ENCODE peak calls at places on chromosomes 12 and 14, in four cellular contexts. A is PC-3, Z is Karpas-422, Y is mesendoderm. N is an unnamed sample.

GRCh38 chr12:132513070-132513398 is 23.1 kb downstream of the FBRSL1 start:
- DNase-seq in A (no peak), Z (no peak), Y (no peak), N (no peak)

GRCh38 chr14:102464846-102465341 is 44.7 kb downstream of the ANKRD9 start:
- DNase-seq in Z (no peak), A (no peak), Y (no peak), N (no peak)

GRCh38 chr14:101947904-101948665 is 16.3 kb upstream of the DYNC1H1 start:
- DNase-seq in A (peak; percentile 100), Z (peak; percentile 100), Y (peak; percentile 100), N (peak; percentile 100)

GRCh38 chr14:71308671-71309070 is 401.4 kb downstream of the PCNX1 start:
- DNase-seq in A (no peak), Y (no peak), Z (no peak), N (no peak)

GRCh38 chr14:94213021-94213420 is 38.9 kb downstream of the PPP4R4 start:
- DNase-seq in A (peak; percentile 41), Z (no peak), Y (no peak), N (no peak)

GRCh38 chr14:65345264-65345663 is 67.3 kb upstream of the FUT8 start:
- DNase-seq in Z (no peak), Y (no peak), A (peak; percentile 38), N (no peak)

GRCh38 chr12:108622425-108622824 is 11.3 kb downstream of the SELPLG start:
- DNase-seq in Z (peak; percentile 75), A (no peak), Y (peak; percentile 94), N (no peak)

GRCh38 chr12:65824314-65824563 is at the start of gene HMGA2:
- DNase-seq in A (peak; percentile 93), Y (no peak), Z (no peak), N (peak; percentile 72)

GRCh38 chr14:87813211-87813610 is 179.8 kb downstream of the GALC start:
- DNase-seq in Y (no peak), A (no peak), Z (peak; percentile 93), N (no peak)

GRCh38 chr12:68038650-68039049 is 49.4 kb downstream of the IFNG-AS1 start:
- DNase-seq in A (no peak), Z (no peak), Y (no peak), N (no peak)

DNA sequence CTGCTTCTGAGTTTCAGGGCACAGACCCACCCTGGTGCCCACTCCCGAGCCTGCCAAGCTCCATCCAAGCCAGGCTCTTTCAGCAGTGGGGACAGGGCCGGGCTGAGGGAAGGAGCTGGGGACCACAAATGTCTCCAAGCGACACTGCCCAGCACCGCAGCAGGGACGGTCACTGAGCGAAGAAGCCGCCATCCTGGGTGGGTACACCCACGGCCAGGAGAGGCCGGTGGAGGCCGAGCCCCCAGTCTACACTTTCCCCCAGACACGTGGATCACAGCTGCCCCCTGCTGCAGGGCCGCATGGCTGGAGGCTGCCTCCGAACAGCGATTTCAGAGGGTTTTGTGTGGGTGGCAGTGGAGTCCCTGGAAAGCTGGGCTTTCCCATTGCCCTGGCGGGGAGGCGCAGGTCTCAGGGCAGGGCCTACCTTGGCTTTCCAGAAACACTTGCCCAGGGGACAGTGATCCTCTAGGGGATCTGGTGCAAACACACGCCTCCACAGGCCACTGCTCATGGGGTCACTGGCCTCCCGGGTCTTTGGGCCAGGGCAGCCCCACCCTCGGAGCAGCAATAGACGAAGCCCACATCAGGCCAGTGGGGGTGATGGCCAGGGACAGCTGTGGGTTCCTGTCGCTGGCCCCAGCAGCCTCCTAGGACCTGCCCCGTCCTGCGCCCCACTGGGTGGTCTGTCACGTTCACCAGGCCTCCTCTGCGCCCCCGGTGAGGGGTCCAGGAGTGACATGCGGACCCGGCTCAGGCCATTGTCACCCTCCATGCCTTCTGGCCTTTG is 1.2 kb upstream of the GPR132 start:
- DNase-seq in Y (no peak), A (no peak), Z (no peak), N (no peak)
- H3K27ac ChIP-seq in Y (no peak overlapping the region), A (no peak overlapping the region), Z (no peak overlapping the region), N (no peak overlapping the region)

GRCh38 chr14:33810308-33810707 is 140.6 kb downstream of the EGLN3 start:
- DNase-seq in A (no peak), Y (no peak), Z (no peak), N (no peak)

GRCh38 chr14:33812596-33812995 is 138.3 kb downstream of the EGLN3 start:
- DNase-seq in Y (no peak), A (no peak), Z (no peak), N (no peak)

GRCh38 chr14:33812181-33812580 is 138.7 kb downstream of the EGLN3 start:
- DNase-seq in Z (no peak), A (no peak), Y (no peak), N (no peak)

GRCh38 chr14:33809456-33809855 is 141.4 kb downstream of the EGLN3 start:
- DNase-seq in Z (no peak), Y (no peak), A (no peak), N (no peak)

GRCh38 chr14:33811731-33812130 is 139.1 kb downstream of the EGLN3 start:
- DNase-seq in Z (no peak), A (no peak), Y (no peak), N (no peak)
- H3K4me2 ChIP-seq in Z (no peak overlapping the region), A (no peak overlapping the region), Y (no peak overlapping the region), N (no peak overlapping the region)

GRCh38 chr12:122893208-122894151 is 2.4 kb downstream of the VPS37B start:
- DNase-seq in A (peak; percentile 46), Y (no peak), Z (no peak), N (no peak)

GRCh38 chr12:122894173-122895121 is 1.5 kb downstream of the VPS37B start:
- DNase-seq in A (peak; percentile 49), Z (no peak), Y (peak; percentile 56), N (no peak)

GRCh38 chr12:122889658-122890561 is 6.0 kb downstream of the VPS37B start:
- DNase-seq in A (no peak), Z (no peak), Y (no peak), N (no peak)

GRCh38 chr12:122895290-122895689 is 634 bp downstream of the VPS37B start:
- DNase-seq in A (no peak), Y (no peak), Z (no peak), N (no peak)

GRCh38 chr12:122891661-122892525 is 4.0 kb downstream of the VPS37B start:
- DNase-seq in A (peak; percentile 88), Z (no peak), Y (peak; percentile 67), N (peak; percentile 68)
- H3K4me3 ChIP-seq in A (peak overlapping the region; percentile 89), Z (no peak overlapping the region), Y (no peak overlapping the region), N (no peak overlapping the region)

DNA sequence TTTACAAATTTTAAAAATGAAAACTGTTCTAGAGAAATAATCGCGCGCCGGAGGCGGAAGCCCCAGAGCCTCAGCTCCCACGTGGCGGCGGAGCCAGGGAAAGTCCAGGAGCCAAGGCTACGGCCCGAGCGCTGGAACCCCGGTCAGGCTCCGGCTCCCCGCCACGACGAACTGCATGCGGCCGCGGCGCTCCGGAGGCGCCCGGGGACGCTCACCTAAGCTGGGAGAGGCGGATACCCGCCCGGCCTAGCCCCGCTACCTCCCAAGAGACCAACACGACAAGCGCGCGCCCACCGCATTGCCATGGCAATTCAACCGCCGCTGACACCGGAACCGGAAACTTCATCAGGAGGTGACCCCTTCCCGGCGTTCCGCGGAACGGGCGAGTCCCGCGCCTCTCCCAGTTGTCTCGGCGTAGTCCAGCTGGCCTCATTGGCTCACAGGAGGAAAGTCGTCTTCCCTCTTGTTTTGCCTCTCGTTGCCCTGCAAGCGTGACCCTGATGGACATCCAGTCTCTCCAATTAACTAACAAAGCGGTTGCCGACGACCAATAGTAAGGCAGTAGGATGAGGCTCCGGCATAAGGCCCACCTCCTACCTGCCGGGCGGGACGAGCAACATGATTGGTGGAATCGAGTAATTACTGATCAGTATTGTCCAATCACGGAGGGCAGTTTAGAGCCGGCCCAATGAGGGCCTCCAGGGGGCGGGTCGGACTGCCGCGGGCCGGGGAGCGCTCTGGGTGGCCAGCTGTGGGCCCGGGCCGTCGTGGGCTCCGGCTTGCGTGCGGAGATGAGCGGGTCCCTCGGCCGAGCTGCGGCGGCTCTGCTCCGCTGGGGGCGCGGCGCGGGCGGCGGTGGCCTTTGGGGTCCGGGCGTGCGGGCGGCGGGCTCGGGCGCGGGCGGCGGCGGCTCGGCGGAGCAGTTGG is at the start of gene GLRX5:
- DNase-seq in Y (peak; percentile 100), A (peak; percentile 99), Z (peak; percentile 100), N (peak; percentile 100)
- H3K27ac ChIP-seq in Y (peak within 1 kb of the TSS; percentile 80), A (peak within 1 kb of the TSS; percentile 81), Z (peak within 1 kb of the TSS; percentile 81), N (peak within 1 kb of the TSS; percentile 87)

DNA sequence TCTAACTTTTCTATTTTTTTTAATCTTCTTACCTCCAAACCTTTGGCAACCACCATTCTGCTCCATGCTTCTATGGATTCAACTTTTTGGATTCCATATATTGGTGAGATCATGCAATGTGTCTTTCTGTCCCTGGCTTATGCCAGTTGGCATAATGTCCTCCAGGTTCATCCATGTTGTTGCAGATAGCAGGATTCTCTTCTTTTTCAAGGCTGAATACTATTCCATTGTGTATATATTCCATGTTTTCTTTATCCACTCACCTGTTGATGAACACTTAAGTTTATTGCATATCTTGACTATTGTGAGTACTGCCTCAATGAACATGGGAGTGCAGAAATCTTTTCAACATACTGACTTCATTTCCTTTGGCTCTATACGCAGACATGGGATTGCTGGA is 21.2 kb upstream of the SLC38A4 start:
- DNase-seq in Y (no peak), Z (peak; percentile 28), A (no peak), N (no peak)
- H3K4me2 ChIP-seq in Y (no peak overlapping the region), Z (no peak overlapping the region), A (no peak overlapping the region), N (no peak overlapping the region)

GRCh38 chr12:122061253-122061652 is 17.3 kb upstream of the MLXIP start:
- DNase-seq in Y (no peak), A (no peak), Z (no peak), N (no peak)

GRCh38 chr12:122064034-122064777 is 14.3 kb upstream of the MLXIP start:
- DNase-seq in Z (peak; percentile 95), A (peak; percentile 82), Y (peak; percentile 99), N (peak; percentile 65)

GRCh38 chr12:122064780-122065588 is 13.6 kb upstream of the MLXIP start:
- DNase-seq in Z (peak; percentile 67), Y (peak; percentile 73), A (peak; percentile 63), N (no peak)

GRCh38 chr12:122062832-122063690 is 15.5 kb upstream of the MLXIP start:
- DNase-seq in Z (no peak), A (peak; percentile 93), Y (peak; percentile 95), N (no peak)

DNA sequence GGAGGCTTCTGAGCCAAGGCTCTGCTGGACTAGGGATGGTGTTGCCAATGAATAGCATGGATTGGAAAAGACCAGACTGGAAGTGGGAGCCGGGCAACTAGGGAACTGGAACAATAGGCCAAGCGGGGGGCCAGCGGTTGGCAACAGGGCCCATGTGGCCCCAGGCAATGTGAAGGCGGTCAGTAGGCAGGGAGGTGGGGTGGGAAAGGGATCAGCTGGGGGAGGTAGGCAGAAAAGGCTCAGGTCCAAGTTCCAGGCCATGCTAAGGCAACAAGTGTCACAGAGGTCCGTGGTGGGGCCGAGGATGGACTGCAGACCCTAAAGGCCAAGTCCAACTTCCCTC is 14.9 kb upstream of the MLXIP start:
- DNase-seq in Y (no peak), A (no peak), Z (no peak), N (no peak)
- H3K4me3 ChIP-seq in Y (no peak overlapping the region), A (no peak overlapping the region), Z (no peak overlapping the region), N (peak overlapping the region; percentile 53)

GRCh38 chr14:93073833-93074769 is 41.6 kb downstream of the ITPK1 start:
- DNase-seq in Z (no peak), A (no peak), Y (no peak), N (no peak)

GRCh38 chr14:93073366-93073722 is 42.4 kb downstream of the ITPK1 start:
- DNase-seq in Z (no peak), Y (no peak), A (no peak), N (no peak)

GRCh38 chr14:93076755-93077154 is 39.0 kb downstream of the ITPK1 start:
- DNase-seq in Y (no peak), A (no peak), Z (no peak), N (no peak)

GRCh38 chr14:93075891-93076290 is 39.8 kb downstream of the ITPK1 start:
- DNase-seq in A (no peak), Z (no peak), Y (no peak), N (no peak)

GRCh38 chr14:93072659-93073365 is 42.9 kb downstream of the ITPK1 start:
- DNase-seq in Y (no peak), Z (no peak), A (no peak), N (no peak)
- H3K27ac ChIP-seq in Y (no peak overlapping the region), Z (no peak overlapping the region), A (no peak overlapping the region), N (no peak overlapping the region)

GRCh38 chr14:24139272-24139934 is 2.0 kb downstream of the EMC9 start:
- DNase-seq in Z (peak; percentile 62), A (peak; percentile 35), Y (no peak), N (no peak)
- H3K4me2 ChIP-seq in Z (peak overlapping the region; percentile 76), A (peak overlapping the region; percentile 92), Y (no peak overlapping the region), N (no peak overlapping the region)

N was measured in neuronal stem cell.